ENCODE peak calls at places on chromosome 2, in four cellular contexts. One of them, this sample, is unnamed.

GRCh38 chr2:205590759-205591158 is 91.5 kb upstream of the NRP2 start:
- DNase-seq in HL-60: no peak
- DNase-seq in K562: no peak
- DNase-seq in GM12878: no peak
- DNase-seq in this sample: no peak

GRCh38 chr2:117770696-117771095 is 43.8 kb upstream of the DDX18 start:
- DNase-seq in HL-60: no peak
- DNase-seq in K562: no peak
- DNase-seq in GM12878: no peak
- DNase-seq in this sample: no peak

GRCh38 chr2:69099541-69099940 is 86.6 kb downstream of the ANTXR1 start:
- DNase-seq in HL-60: no peak
- DNase-seq in K562: no peak
- DNase-seq in GM12878: no peak
- DNase-seq in this sample: no peak

GRCh38 chr2:168210216-168210897 is 37.0 kb downstream of the STK39 start:
- DNase-seq in HL-60: no peak
- DNase-seq in K562: no peak
- DNase-seq in GM12878: no peak
- DNase-seq in this sample: no peak

GRCh38 chr2:48312126-48312525 is 217.8 kb upstream of the STON1 start:
- DNase-seq in HL-60: no peak
- DNase-seq in K562: no peak
- DNase-seq in GM12878: no peak
- DNase-seq in this sample: no peak

GRCh38 chr2:23566236-23567142 is 181.5 kb downstream of the KLHL29 start:
- DNase-seq in HL-60: no peak
- DNase-seq in K562: peak
- DNase-seq in GM12878: no peak
- DNase-seq in this sample: peak

GRCh38 chr2:241719093-241719492 is 15.3 kb upstream of the D2HGDH start:
- DNase-seq in HL-60: no peak
- DNase-seq in K562: no peak
- DNase-seq in GM12878: no peak
- DNase-seq in this sample: no peak

GRCh38 chr2:19851116-19851515 is 50.7 kb downstream of the TTC32 start:
- DNase-seq in HL-60: no peak
- DNase-seq in K562: no peak
- DNase-seq in GM12878: no peak
- DNase-seq in this sample: no peak

GRCh38 chr2:53505814-53506213 is 261.8 kb upstream of the CHAC2 start:
- DNase-seq in HL-60: no peak
- DNase-seq in K562: no peak
- DNase-seq in GM12878: no peak
- DNase-seq in this sample: no peak

GRCh38 chr2:64192570-64193192 is 48.5 kb upstream of the PELI1 start:
- DNase-seq in HL-60: peak
- DNase-seq in K562: no peak
- DNase-seq in GM12878: no peak
- DNase-seq in this sample: no peak

GRCh38 chr2:201644001-201644400 is 698 bp upstream of the TMEM237 start:
- DNase-seq in HL-60: no peak
- DNase-seq in K562: no peak
- DNase-seq in GM12878: no peak
- DNase-seq in this sample: no peak

GRCh38 chr2:209556354-209556961 is 132.6 kb downstream of the MAP2 start:
- DNase-seq in HL-60: no peak
- DNase-seq in K562: no peak
- DNase-seq in GM12878: no peak
- DNase-seq in this sample: peak

GRCh38 chr2:70789304-70790078 is 952 bp downstream of the FIGLA start:
- DNase-seq in HL-60: no peak
- DNase-seq in K562: peak
- DNase-seq in GM12878: no peak
- DNase-seq in this sample: no peak

GRCh38 chr2:71784734-71785549 is 331.6 kb downstream of the DYSF start:
- DNase-seq in HL-60: no peak
- DNase-seq in K562: no peak
- DNase-seq in GM12878: no peak
- DNase-seq in this sample: no peak

GRCh38 chr2:182187130-182187529 is 201.5 kb downstream of the PPP1R1C start:
- DNase-seq in HL-60: no peak
- DNase-seq in K562: no peak
- DNase-seq in GM12878: no peak
- DNase-seq in this sample: no peak

GRCh38 chr2:186822323-186822722 is 26.6 kb downstream of the ZSWIM2 start:
- DNase-seq in HL-60: no peak
- DNase-seq in K562: no peak
- DNase-seq in GM12878: no peak
- DNase-seq in this sample: no peak

DNA sequence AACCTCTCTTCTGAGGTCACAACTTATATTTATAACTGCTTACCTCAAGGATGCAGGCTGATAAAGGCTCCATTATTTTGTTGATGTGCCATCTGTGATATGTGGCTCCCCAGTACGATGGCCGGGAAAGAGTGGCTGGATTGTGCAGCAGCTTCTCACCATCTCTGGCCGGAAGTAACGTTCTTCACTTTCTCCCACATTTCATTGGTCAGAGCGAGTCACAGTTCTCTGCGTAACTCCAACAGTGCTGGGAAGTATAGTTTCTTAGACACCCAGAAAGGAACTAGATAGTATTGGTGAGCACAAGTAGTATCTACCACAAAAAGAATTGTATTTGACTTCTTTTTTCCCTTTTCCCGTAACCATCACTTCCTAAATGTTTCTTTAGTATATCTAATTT is 28.7 kb downstream of the ZSWIM2 start:
- DNase-seq in HL-60: no peak
- DNase-seq in K562: no peak
- DNase-seq in GM12878: no peak
- DNase-seq in this sample: no peak
- TF ChIP-seq SPI1 in HL-60: no peak
- TF ChIP-seq SPI1 in K562: no peak
- TF ChIP-seq SPI1 in GM12878: no peak
- TF ChIP-seq SPI1 in this sample: no peak

GRCh38 chr2:134120160-134120717 is 133.6 kb upstream of the MGAT5 start:
- DNase-seq in HL-60: no peak
- DNase-seq in K562: peak
- DNase-seq in GM12878: no peak
- DNase-seq in this sample: no peak

GRCh38 chr2:134127496-134127895 is 126.4 kb upstream of the MGAT5 start:
- DNase-seq in HL-60: no peak
- DNase-seq in K562: no peak
- DNase-seq in GM12878: no peak
- DNase-seq in this sample: peak

GRCh38 chr2:134122610-134123009 is 131.3 kb upstream of the MGAT5 start:
- DNase-seq in HL-60: no peak
- DNase-seq in K562: no peak
- DNase-seq in GM12878: no peak
- DNase-seq in this sample: no peak

GRCh38 chr2:134120718-134121630 is 132.9 kb upstream of the MGAT5 start:
- DNase-seq in HL-60: no peak
- DNase-seq in K562: peak
- DNase-seq in GM12878: no peak
- DNase-seq in this sample: peak

DNA sequence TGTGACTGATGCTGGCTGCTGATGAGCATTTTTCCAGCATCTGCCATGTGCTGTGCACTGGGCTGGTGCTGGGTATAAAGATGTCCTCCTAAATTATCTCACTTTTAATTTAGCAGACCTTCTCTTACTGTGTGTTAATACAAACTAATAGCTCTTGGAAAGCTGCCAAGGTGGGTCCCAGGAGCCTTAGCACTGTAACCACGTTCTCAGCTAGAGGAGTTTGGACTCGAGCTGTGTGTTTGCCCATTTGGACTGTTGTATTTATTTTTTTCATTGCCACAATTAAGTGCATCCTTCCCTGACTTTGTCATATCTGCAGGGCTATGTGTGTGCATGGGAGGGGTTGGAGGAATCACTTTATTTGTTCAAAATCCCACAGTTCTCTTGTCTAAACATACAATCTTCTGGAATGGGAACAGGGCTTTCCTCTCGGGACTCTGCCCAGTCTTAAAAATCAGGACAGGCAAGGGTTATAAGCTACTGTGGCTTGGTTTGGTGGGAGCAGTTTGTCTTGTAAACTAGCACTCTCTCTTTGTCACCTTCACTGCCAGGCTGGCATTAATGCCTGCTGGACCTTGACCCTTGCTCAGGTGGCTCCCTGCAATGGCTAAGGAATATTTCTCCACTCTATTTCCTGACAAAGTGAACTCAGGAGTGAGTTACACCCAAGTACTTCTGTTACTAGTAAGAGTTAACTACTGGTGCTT is 129.7 kb upstream of the MGAT5 start:
- DNase-seq in HL-60: no peak
- DNase-seq in K562: no peak
- DNase-seq in GM12878: no peak
- DNase-seq in this sample: no peak
- TF ChIP-seq SPI1 in HL-60: no peak
- TF ChIP-seq SPI1 in K562: no peak
- TF ChIP-seq SPI1 in GM12878: no peak
- TF ChIP-seq SPI1 in this sample: no peak

DNA sequence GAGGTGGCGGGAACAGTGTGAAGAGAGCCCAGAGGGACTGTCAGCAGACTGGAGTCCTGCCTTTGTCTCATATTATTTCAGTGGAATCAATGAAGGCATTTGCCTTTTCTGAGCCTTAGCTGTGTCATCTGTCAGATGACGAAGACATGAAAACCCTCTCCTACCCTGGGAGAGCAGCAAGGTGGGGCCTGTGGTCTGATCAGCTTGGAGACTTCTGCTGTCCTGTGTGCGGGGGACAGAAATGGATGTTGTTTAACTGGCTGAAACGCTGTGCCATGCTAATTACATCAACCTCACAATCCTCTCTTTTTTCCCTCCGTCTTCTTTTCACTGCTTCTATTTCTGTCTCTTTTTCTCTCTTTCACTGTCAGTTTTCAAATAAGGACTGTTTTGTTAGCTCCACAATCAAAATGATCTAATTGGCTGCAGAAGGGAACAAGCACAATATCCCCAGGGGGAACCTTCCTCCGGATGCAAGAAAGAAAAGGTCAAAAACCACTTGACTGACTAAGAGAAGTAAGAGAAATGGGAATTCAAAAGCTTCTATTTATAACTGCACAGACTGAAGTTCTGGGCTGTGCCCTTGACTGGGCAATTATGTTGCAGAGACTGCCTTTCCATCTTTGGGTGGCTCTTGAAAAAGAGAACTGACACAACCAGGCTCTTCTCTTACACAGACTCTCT is 340.1 kb downstream of the CLIP4 start:
- DNase-seq in HL-60: no peak
- DNase-seq in K562: no peak
- DNase-seq in GM12878: no peak
- DNase-seq in this sample: no peak
- TF ChIP-seq SPI1 in HL-60: no peak
- TF ChIP-seq SPI1 in K562: no peak
- TF ChIP-seq SPI1 in GM12878: no peak
- TF ChIP-seq SPI1 in this sample: no peak

GRCh38 chr2:62231541-62231940 is 35.6 kb downstream of the B3GNT2 start:
- DNase-seq in HL-60: no peak
- DNase-seq in K562: no peak
- DNase-seq in GM12878: no peak
- DNase-seq in this sample: no peak

GRCh38 chr2:62229082-62229620 is 33.2 kb downstream of the B3GNT2 start:
- DNase-seq in HL-60: no peak
- DNase-seq in K562: no peak
- DNase-seq in GM12878: no peak
- DNase-seq in this sample: no peak

GRCh38 chr2:62222674-62223073 is 26.8 kb downstream of the B3GNT2 start:
- DNase-seq in HL-60: no peak
- DNase-seq in K562: no peak
- DNase-seq in GM12878: no peak
- DNase-seq in this sample: no peak

GRCh38 chr2:62224976-62225375 is 29.1 kb downstream of the B3GNT2 start:
- DNase-seq in HL-60: no peak
- DNase-seq in K562: no peak
- DNase-seq in GM12878: no peak
- DNase-seq in this sample: no peak

DNA sequence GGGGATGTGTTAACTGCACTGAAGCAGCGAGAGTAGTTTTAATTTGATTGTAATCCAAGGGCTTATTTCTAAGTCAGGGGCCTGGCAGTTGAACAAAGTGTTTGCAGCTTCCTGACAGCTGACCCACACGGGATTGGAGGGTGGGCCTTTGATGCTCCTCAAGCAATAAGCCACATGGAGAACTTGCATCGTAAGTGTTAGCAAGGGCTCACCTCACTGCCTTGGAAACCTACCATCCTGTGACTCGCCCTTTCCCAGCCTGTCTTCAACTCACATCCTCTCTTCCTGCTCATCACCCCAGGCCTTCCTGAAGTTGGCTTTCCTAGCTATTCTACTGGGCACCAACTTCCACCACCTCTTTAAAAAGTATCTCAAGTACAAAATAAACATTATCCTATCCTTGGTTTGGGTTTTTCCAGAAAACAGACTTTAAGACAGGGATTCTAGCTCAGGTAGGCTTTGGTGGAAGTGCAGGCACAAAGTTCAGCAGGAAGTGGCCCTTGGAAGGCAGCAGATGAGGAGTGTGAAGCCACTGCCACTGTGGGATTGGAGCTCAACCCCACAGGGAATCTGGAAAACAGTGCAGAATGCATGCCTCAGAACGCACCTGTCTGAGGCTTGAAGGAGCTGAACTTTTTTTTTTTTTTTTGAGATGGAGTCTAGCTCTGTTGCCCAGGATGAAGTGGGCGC is 31.6 kb downstream of the B3GNT2 start:
- DNase-seq in HL-60: no peak
- DNase-seq in K562: no peak
- DNase-seq in GM12878: no peak
- DNase-seq in this sample: no peak
- TF ChIP-seq SPI1 in HL-60: no peak
- TF ChIP-seq SPI1 in K562: no peak
- TF ChIP-seq SPI1 in GM12878: no peak
- TF ChIP-seq SPI1 in this sample: no peak

GRCh38 chr2:143936758-143937562 is 583.0 kb downstream of the ZEB2 start:
- DNase-seq in HL-60: no peak
- DNase-seq in K562: no peak
- DNase-seq in GM12878: no peak
- DNase-seq in this sample: peak
- TF ChIP-seq SPI1 in HL-60: no peak
- TF ChIP-seq SPI1 in K562: no peak
- TF ChIP-seq SPI1 in GM12878: no peak
- TF ChIP-seq SPI1 in this sample: no peak